ENCODE peak calls at places on chromosomes 6 and 20, in ten cellular contexts. A is endothelial cell of umbilical vein; M is thyroid gland; S is ovary; Z is effector memory CD4-positive, alpha-beta T cell; L is right cardiac atrium; V is BE2C; K is left lung; E is transverse colon; I is uterus. R is an unnamed sample.

GRCh38 chr6:89695667-89696066 is 57.1 kb upstream of the LYRM2 start:
- DNase-seq in A (no peak), M (no peak), S (no peak), Z (no peak), L (no peak), V (no peak), K (no peak), E (no peak), I (no peak), R (no peak)

GRCh38 chr20:53763707-53764415 is 170.2 kb upstream of the ZNF217 start:
- DNase-seq in A (peak; percentile 46), M (no peak), S (no peak), Z (no peak), L (no peak), V (no peak), K (no peak), E (peak; percentile 51), I (no peak), R (no peak)

GRCh38 chr6:12203001-12203400 is 87.2 kb upstream of the EDN1 start:
- DNase-seq in A (peak; percentile 14), M (no peak), S (no peak), Z (no peak), L (no peak), V (no peak), K (no peak), E (no peak), I (no peak), R (no peak)

GRCh38 chr6:127128066-127128465 is 9.6 kb downstream of the RSPO3 start:
- DNase-seq in A (no peak), M (no peak), S (no peak), Z (no peak), L (no peak), V (no peak), K (no peak), E (no peak), I (no peak), R (no peak)

GRCh38 chr20:49591217-49591865 is 23.4 kb upstream of the PTGIS start:
- DNase-seq in A (peak; percentile 46), M (no peak), S (peak; percentile 44), Z (no peak), L (no peak), V (no peak), K (no peak), E (no peak), I (peak; percentile 62), R (no peak)

GRCh38 chr6:138662474-138662873 is 111.1 kb upstream of the CCDC28A start:
- DNase-seq in A (no peak), M (no peak), S (no peak), Z (no peak), L (no peak), V (no peak), K (no peak), E (no peak), I (no peak), R (no peak)

GRCh38 chr6:167056370-167056769 is 57.2 kb downstream of the CEP43 start:
- DNase-seq in A (no peak), M (no peak), S (no peak), Z (peak; percentile 37), L (no peak), V (no peak), K (no peak), E (no peak), I (no peak), R (no peak)

GRCh38 chr6:142530566-142530965 is 228.8 kb downstream of the ADGRG6 start:
- DNase-seq in A (no peak), M (no peak), S (no peak), Z (no peak), L (no peak), V (no peak), K (no peak), E (no peak), I (no peak), R (no peak)

GRCh38 chr6:134636221-134636830 is 313.6 kb downstream of the ALDH8A1 start:
- DNase-seq in A (no peak), M (no peak), S (no peak), Z (peak; percentile 20), L (no peak), V (no peak), K (no peak), E (peak; percentile 26), I (no peak), R (no peak)

DNA sequence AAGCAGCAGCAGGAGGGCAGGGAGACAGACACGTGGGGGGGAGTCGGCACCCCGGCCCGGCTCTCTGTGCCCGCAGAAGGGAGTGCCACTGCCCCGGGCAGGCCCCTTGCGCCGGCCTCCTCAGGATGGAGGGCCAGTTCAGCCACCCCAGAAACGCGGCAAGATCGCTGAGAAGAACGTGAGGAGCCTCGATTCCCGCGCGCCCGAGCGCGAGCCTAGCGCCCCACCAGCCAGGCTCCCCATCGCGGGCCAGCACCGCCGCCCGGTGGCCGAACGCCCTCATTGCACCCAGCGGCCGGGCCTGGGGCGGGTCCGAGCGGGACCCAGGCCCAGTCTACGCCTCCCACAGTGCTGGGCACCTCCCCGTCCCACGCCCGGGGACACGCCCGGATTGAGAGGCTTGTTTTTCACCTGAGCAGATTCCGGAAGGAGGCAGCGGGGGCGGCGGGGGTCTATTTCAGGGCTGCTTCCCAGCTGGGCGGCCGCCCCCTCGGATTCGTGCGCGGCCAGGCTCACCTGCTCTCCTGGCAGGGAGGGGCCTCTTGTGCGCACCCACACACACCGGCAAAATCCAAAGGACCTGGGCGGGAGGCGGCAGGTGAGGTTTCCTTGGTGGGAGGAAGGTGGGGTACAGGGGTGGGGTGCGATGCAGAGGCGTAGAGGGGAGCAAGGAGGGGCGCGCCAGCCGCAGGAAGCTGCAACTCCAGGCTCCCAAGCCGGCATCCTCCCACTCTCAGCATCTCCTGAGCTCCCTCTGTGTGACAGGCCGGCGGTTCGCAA is 9.0 kb upstream of the GRM4 start:
- DNase-seq in A (peak; percentile 17), M (peak; percentile 53), S (peak; percentile 78), Z (peak; percentile 38), L (peak; percentile 83), V (peak; percentile 80), K (peak; percentile 89), E (peak; percentile 53), I (peak; percentile 60), R (peak; percentile 26)
- H3K4me3 ChIP-seq in A (no peak overlapping the region), M (no peak overlapping the region), S (no peak overlapping the region), Z (peak overlapping the region; percentile 2), L (peak overlapping the region; percentile 11), V (peak overlapping the region; percentile 44), K (no peak overlapping the region), E (no peak overlapping the region), I (no peak overlapping the region), R (peak overlapping the region; percentile 38)

GRCh38 chr20:64273109-64273508 is 17.6 kb downstream of the PCMTD2 start:
- DNase-seq in A (no peak), M (no peak), S (no peak), Z (no peak), L (no peak), V (no peak), K (peak; percentile 54), E (no peak), I (no peak), R (no peak)
- H3K4me1 ChIP-seq in A (no peaks in the 10 kb centered on the region), M (no peaks in the 10 kb centered on the region), S (peaks cover 3% of the 10 kb centered on the region), Z (no peaks in the 10 kb centered on the region), L (no peaks in the 10 kb centered on the region), V (no peaks in the 10 kb centered on the region), K (no peaks in the 10 kb centered on the region), E (no peaks in the 10 kb centered on the region), I (no peaks in the 10 kb centered on the region), R (peaks cover 36% of the 10 kb centered on the region)

GRCh38 chr6:14751645-14752173 is 494.2 kb upstream of the JARID2 start:
- DNase-seq in A (no peak), M (no peak), S (no peak), Z (no peak), L (no peak), V (no peak), K (no peak), E (no peak), I (no peak), R (no peak)

GRCh38 chr6:14744212-14744556 is 501.7 kb upstream of the JARID2 start:
- DNase-seq in A (no peak), M (no peak), S (no peak), Z (no peak), L (no peak), V (no peak), K (no peak), E (no peak), I (no peak), R (no peak)

GRCh38 chr6:14746139-14746837 is 499.6 kb upstream of the JARID2 start:
- DNase-seq in A (no peak), M (no peak), S (no peak), Z (no peak), L (no peak), V (no peak), K (no peak), E (no peak), I (no peak), R (no peak)

GRCh38 chr6:14747881-14748520 is 497.9 kb upstream of the JARID2 start:
- DNase-seq in A (no peak), M (no peak), S (no peak), Z (no peak), L (no peak), V (no peak), K (no peak), E (no peak), I (no peak), R (no peak)

GRCh38 chr6:14748679-14749078 is 497.2 kb upstream of the JARID2 start:
- DNase-seq in A (no peak), M (no peak), S (no peak), Z (no peak), L (no peak), V (no peak), K (no peak), E (no peak), I (no peak), R (no peak)
- H3K4me3 ChIP-seq in A (no peak overlapping the region), M (no peak overlapping the region), S (no peak overlapping the region), Z (no peak overlapping the region), L (no peak overlapping the region), V (no peak overlapping the region), K (no peak overlapping the region), E (no peak overlapping the region), I (no peak overlapping the region), R (no peak overlapping the region)

GRCh38 chr6:151041686-151042085 is 176.2 kb downstream of the MTHFD1L start:
- DNase-seq in A (no peak), M (no peak), S (no peak), Z (no peak), L (no peak), V (no peak), K (no peak), E (no peak), I (no peak), R (no peak)
- H3K4me1 ChIP-seq in A (peaks cover 68% of the 10 kb centered on the region), M (peaks cover 6% of the 10 kb centered on the region), S (peaks cover 10% of the 10 kb centered on the region), Z (no peaks in the 10 kb centered on the region), L (peaks cover 7% of the 10 kb centered on the region), V (no peaks in the 10 kb centered on the region), K (peaks cover 31% of the 10 kb centered on the region), E (no peaks in the 10 kb centered on the region), I (no peaks in the 10 kb centered on the region), R (peaks cover 51% of the 10 kb centered on the region)

R was measured in left ventricle myocardium inferior.